ENCODE peak calls at places on chromosome 7, in nine cellular contexts. O, J, Y, Z, F, I, S, G and K are unnamed samples.

GRCh38 chr7:129556607-129557120 is 54.3 kb downstream of the SMKR1 start:
- DNase-seq in O (no peak), J (no peak), Y (no peak), Z (no peak), F (no peak), I (no peak), S (no peak), G (no peak), K (no peak)

GRCh38 chr7:142785841-142786250 is 15.1 kb downstream of the PRSS2 start:
- DNase-seq in O (no peak), J (no peak), Y (no peak), Z (no peak), F (no peak), I (no peak), S (no peak), G (no peak), K (no peak)

GRCh38 chr7:2856388-2857169 is 12.5 kb upstream of the GNA12 start:
- DNase-seq in O (no peak), J (no peak), Y (no peak), Z (no peak), F (no peak), I (peak; percentile 50), S (peak; percentile 37), G (peak; percentile 36), K (no peak)

GRCh38 chr7:70380315-70381027 is 751.5 kb upstream of the GALNT17 start:
- DNase-seq in O (no peak), J (no peak), Y (no peak), Z (peak; percentile 20), F (no peak), I (no peak), S (no peak), G (peak; percentile 54), K (no peak)

GRCh38 chr7:43808410-43808809 is 49.9 kb downstream of the BLVRA start:
- DNase-seq in O (no peak), J (no peak), Y (no peak), Z (no peak), F (no peak), I (no peak), S (no peak), G (no peak), K (no peak)

GRCh38 chr7:95527033-95527775 is 41.5 kb downstream of the ASB4 start:
- DNase-seq in O (peak; percentile 44), J (no peak), Y (peak; percentile 37), Z (peak; percentile 54), F (peak; percentile 80), I (peak; percentile 55), S (peak; percentile 51), G (peak; percentile 51), K (peak; percentile 80)

GRCh38 chr7:130160455-130160854 is 44.8 kb downstream of the TMEM209 start:
- DNase-seq in O (no peak), J (no peak), Y (no peak), Z (no peak), F (no peak), I (no peak), S (no peak), G (no peak), K (no peak)

GRCh38 chr7:102170417-102170970 is 116.2 kb upstream of the SH2B2 start:
- DNase-seq in O (no peak), J (no peak), Y (no peak), Z (no peak), F (no peak), I (no peak), S (no peak), G (no peak), K (no peak)